ENCODE peak calls at places on chromosomes 12 and 14, in five cellular contexts. H is lower lobe of right lung, B is pancreas, F is heart right ventricle, W is tibial nerve. S is an unnamed sample. For H3K27me3, the result is how much of the 10 kb centered on the place peaks cover.

GRCh38 chr12:28051516-28052456 is 79.3 kb upstream of the PTHLH start:
- DNase-seq in H (no peak), B (no peak), F (no peak), W (no peak), S (no peak)

GRCh38 chr12:105485926-105486325 is 155.4 kb downstream of the C12orf75 start:
- DNase-seq in H (no peak), B (no peak), F (no peak), W (no peak), S (no peak)

GRCh38 chr12:24776856-24777255 is 172.0 kb downstream of the BCAT1 start:
- DNase-seq in H (no peak), B (no peak), F (no peak), W (no peak), S (no peak)

GRCh38 chr14:80965041-80965440 is 9.6 kb downstream of the TSHR start:
- DNase-seq in H (no peak), B (no peak), F (no peak), W (no peak), S (no peak)

GRCh38 chr12:113103756-113104450 is 31.7 kb downstream of the RASAL1 start:
- DNase-seq in H (peak), B (peak), F (no peak), W (no peak), S (peak)

GRCh38 chr12:19021240-19021639 is 108.3 kb upstream of the PLEKHA5 start:
- DNase-seq in H (no peak), B (no peak), F (no peak), W (no peak), S (no peak)

GRCh38 chr12:120690083-120690450 is 3.1 kb downstream of the MLEC start:
- DNase-seq in H (no peak), B (no peak), F (no peak), W (no peak), S (no peak)

GRCh38 chr12:119840617-119841016 is 36.5 kb downstream of the CIT start:
- DNase-seq in H (no peak), B (no peak), F (no peak), W (no peak), S (no peak)

GRCh38 chr12:4584281-4584680 is 22.3 kb downstream of the DYRK4 start:
- DNase-seq in H (no peak), B (no peak), F (no peak), W (no peak), S (no peak)

GRCh38 chr14:32109676-32110075 is 32.6 kb downstream of the ARHGAP5 start:
- DNase-seq in H (no peak), B (no peak), F (no peak), W (no peak), S (no peak)

GRCh38 chr12:47867496-47867941 is 37.3 kb downstream of the VDR start:
- DNase-seq in H (no peak), B (no peak), F (no peak), W (no peak), S (no peak)

GRCh38 chr12:46368684-46369083 is 3.9 kb downstream of the SLC38A2 start:
- DNase-seq in H (no peak), B (no peak), F (no peak), W (no peak), S (no peak)

GRCh38 chr14:75457648-75458165 is 29.9 kb downstream of the JDP2 start:
- DNase-seq in H (no peak), B (no peak), F (no peak), W (no peak), S (no peak)

GRCh38 chr14:105853089-105853906 is 326.9 kb downstream of the TMEM121 start:
- DNase-seq in H (peak), B (no peak), F (peak), W (no peak), S (no peak)

GRCh38 chr12:118402251-118402650 is 25.9 kb downstream of the SUDS3 start:
- DNase-seq in H (no peak), B (no peak), F (no peak), W (no peak), S (no peak)

GRCh38 chr14:39030209-39030608 is 72.8 kb downstream of the SEC23A start:
- DNase-seq in H (no peak), B (no peak), F (no peak), W (no peak), S (no peak)

GRCh38 chr12:84329933-84330332 is 582.7 kb downstream of the SLC6A15 start:
- DNase-seq in H (no peak), B (no peak), F (no peak), W (no peak), S (no peak)

GRCh38 chr12:101747695-101748094 is 8.4 kb upstream of the SYCP3 start:
- DNase-seq in H (no peak), B (no peak), F (no peak), W (no peak), S (no peak)

GRCh38 chr14:55707365-55707804 is 127.4 kb downstream of the KTN1 start:
- DNase-seq in H (no peak), B (no peak), F (no peak), W (peak), S (no peak)

GRCh38 chr12:4526923-4527546 is 11.7 kb upstream of the RAD51AP1 start:
- DNase-seq in H (no peak), B (no peak), F (no peak), W (no peak), S (peak)

GRCh38 chr14:50688875-50689274 is 20.8 kb upstream of the SAV1 start:
- DNase-seq in H (no peak), B (no peak), F (no peak), W (no peak), S (no peak)
- TF ChIP-seq CTCF in H (no peak), B (no peak), F (no peak), W (no peak), S (no peak)

GRCh38 chr12:7628401-7628961 is 37.2 kb downstream of the APOBEC1 start:
- DNase-seq in H (no peak), B (no peak), F (no peak), W (no peak), S (no peak)
- H3K4me3 ChIP-seq in H (no peak), B (no peak), F (no peak), W (no peak), S (no peak)

GRCh38 chr12:95473440-95473946 is 459 bp upstream of the METAP2 start:
- DNase-seq in H (no peak), B (no peak), F (peak), W (peak), S (peak)
- H3K27me3 ChIP-seq in H (under half), B (under half), F (under half), W (under half), S (under half)

DNA sequence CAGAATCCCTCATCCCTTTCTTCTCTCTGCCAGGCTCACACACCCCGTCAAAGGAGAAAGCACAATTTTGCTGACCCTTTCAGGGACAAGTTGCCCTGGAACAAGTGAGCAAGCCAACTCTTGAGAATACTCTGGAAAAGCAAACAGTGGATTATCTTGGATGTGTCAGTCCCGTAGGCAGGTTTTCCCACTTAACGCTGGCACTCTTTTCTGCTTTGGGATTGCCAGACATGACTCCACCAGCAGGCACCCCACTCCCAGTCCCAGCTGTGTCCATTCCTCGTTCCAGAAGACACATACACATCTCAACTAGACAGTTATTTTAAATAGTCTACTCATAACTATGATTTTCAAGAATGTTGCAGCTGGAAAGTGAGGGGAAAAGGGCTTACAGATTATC is 145.5 kb upstream of the CDKN3 start:
- DNase-seq in H (no peak), B (no peak), F (no peak), W (no peak), S (no peak)
- TF ChIP-seq CTCF in H (no peak), B (no peak), F (no peak), W (no peak), S (no peak)

GRCh38 chr12:6952121-6952859 is 1.1 kb downstream of the PTPN6 start:
- DNase-seq in H (peak), B (peak), F (no peak), W (no peak), S (no peak)
- H3K4me3 ChIP-seq in H (peak), B (no peak), F (peak), W (peak), S (peak)

GRCh38 chr12:6476496-6476895 is 6.0 kb upstream of the VAMP1 start:
- DNase-seq in H (no peak), B (no peak), F (no peak), W (no peak), S (no peak)

GRCh38 chr12:6472491-6472890 is 2.0 kb upstream of the VAMP1 start:
- DNase-seq in H (no peak), B (no peak), F (no peak), W (no peak), S (no peak)

DNA sequence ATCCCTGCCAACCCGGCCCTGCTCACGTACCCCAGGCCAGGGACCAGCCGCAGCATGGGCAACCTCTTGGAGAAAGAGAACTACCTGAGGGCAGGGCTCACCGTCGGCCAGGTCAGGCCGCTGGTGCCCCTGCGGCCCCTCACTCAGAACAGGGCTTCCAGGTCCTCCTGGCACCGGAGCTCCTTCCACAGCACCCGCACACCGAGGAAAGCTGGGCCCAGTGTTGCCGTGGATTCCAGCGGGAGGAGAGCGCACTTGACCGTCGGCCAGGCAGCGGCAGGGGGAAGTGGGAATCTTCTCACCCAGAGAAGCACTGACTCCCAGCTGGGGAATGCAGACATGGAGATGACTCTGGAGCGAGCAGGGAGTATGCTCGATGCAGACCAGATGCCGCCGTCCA is 7.9 kb upstream of the VAMP1 start:
- DNase-seq in H (no peak), B (no peak), F (no peak), W (no peak), S (no peak)
- H3K27me3 ChIP-seq in H (under half), B (under half), F (under half), W (under half), S (under half)

GRCh38 chr12:73220951-73221350 is 948.8 kb downstream of the TRHDE start:
- DNase-seq in H (no peak), B (no peak), F (no peak), W (no peak), S (no peak)
- TF ChIP-seq CTCF in H (no peak), B (no peak), F (no peak), W (no peak), S (no peak)

GRCh38 chr14:94077823-94078222 is 3.2 kb downstream of the DDX24 start:
- DNase-seq in H (no peak), B (no peak), F (no peak), W (no peak), S (no peak)

GRCh38 chr14:94074534-94074933 is 6.5 kb downstream of the DDX24 start:
- DNase-seq in H (no peak), B (no peak), F (no peak), W (no peak), S (no peak)

GRCh38 chr14:94079891-94080605 is 954 bp downstream of the DDX24 start:
- DNase-seq in H (no peak), B (no peak), F (no peak), W (no peak), S (no peak)

GRCh38 chr14:94077111-94077821 is 3.7 kb downstream of the DDX24 start:
- DNase-seq in H (no peak), B (no peak), F (no peak), W (no peak), S (no peak)

DNA sequence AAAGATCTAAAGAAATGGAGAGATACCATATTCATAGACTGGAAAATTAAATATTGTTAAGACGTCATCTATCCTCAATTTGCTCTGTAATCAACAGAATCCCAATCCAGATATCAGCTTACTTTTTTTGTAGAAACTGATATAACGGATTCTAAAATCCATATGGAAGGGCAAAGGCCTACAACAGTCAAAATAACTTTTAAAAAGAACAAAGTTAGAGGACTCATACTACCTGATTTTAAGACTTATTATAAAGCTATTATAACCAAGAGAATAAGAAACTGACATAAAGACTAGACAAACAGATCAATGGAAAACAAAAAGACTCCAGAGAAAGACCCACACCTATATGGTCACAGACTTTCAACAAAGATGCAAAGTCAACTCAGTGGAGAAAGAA is 6.0 kb downstream of the DDX24 start:
- DNase-seq in H (no peak), B (no peak), F (no peak), W (no peak), S (no peak)
- H3K4me3 ChIP-seq in H (no peak), B (no peak), F (no peak), W (no peak), S (no peak)

DNA sequence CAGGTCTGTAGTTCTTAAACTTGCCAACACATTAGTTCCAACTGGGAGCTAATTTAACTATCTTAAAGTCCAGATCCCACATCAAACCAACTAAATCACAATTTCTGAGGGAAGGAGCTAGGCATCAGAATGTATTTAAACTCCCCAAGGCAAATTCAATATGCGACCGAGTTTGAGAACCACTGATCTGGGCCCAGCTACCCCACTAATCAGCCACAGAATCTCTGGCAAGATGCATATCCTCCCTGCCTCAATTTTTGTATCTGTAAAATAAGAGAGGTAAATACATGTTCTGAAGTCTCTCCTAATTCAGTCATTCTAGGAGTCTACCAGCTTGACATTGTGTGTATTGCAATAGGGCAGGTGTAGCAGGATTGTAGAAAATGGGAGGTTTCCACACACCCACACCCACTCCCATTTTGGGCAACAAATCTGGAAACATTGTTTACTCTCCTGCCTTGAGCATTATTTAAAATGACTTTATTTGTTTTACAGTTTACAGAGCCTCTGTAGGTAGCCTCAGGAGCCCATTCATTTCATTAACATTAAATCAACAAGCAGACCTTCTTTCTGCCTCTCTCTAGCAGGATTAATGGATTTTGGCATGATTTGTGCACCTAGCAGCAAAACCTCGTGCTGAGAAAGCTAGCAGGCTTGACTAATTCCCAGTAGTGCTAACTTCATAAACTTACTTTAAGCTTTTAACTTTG is 15.6 kb downstream of the LGR5 start:
- DNase-seq in H (no peak), B (no peak), F (no peak), W (no peak), S (no peak)
- H3K27me3 ChIP-seq in H (under half), B (under half), F (under half), W (under half), S (under half)

GRCh38 chr12:60977966-60978365 is 1282.2 kb upstream of the USP15 start:
- DNase-seq in H (no peak), B (no peak), F (no peak), W (no peak), S (no peak)
- TF ChIP-seq CTCF in H (no peak), B (no peak), F (no peak), W (no peak), S (no peak)